ENCODE peak calls at places on chromosomes 3 and 15, in eight cellular contexts. One of them, this sample, is unnamed. For H3K9me3, the result is how much of the 10 kb centered on the place peaks cover.

GRCh38 chr3:46098319-46098761 is 71.1 kb upstream of the XCR1 start:
- DNase-seq in naive thymus-derived CD4-positive, alpha-beta T cell: peak
- DNase-seq in body of pancreas: peak
- DNase-seq in aorta: no peak
- DNase-seq in A549: no peak
- DNase-seq in Peyer's patch: no peak
- DNase-seq in breast epithelium: no peak
- DNase-seq in heart left ventricle: peak
- DNase-seq in this sample: peak

GRCh38 chr3:183460059-183461052 is 31.9 kb upstream of the MCF2L2 start:
- DNase-seq in naive thymus-derived CD4-positive, alpha-beta T cell: no peak
- DNase-seq in body of pancreas: no peak
- DNase-seq in aorta: no peak
- DNase-seq in A549: no peak
- DNase-seq in Peyer's patch: no peak
- DNase-seq in breast epithelium: no peak
- DNase-seq in heart left ventricle: no peak
- DNase-seq in this sample: no peak

GRCh38 chr15:101052681-101053121 is 133.5 kb downstream of the LRRK1 start:
- DNase-seq in naive thymus-derived CD4-positive, alpha-beta T cell: no peak
- DNase-seq in body of pancreas: no peak
- DNase-seq in aorta: no peak
- DNase-seq in A549: no peak
- DNase-seq in Peyer's patch: no peak
- DNase-seq in breast epithelium: no peak
- DNase-seq in heart left ventricle: no peak
- DNase-seq in this sample: no peak

GRCh38 chr3:169658311-169658931 is 5.1 kb downstream of the MECOM start:
- DNase-seq in naive thymus-derived CD4-positive, alpha-beta T cell: no peak
- DNase-seq in body of pancreas: peak
- DNase-seq in aorta: peak
- DNase-seq in A549: no peak
- DNase-seq in Peyer's patch: no peak
- DNase-seq in breast epithelium: no peak
- DNase-seq in heart left ventricle: peak
- DNase-seq in this sample: peak

GRCh38 chr3:58006661-58007060 is 1.6 kb upstream of the FLNB start:
- DNase-seq in naive thymus-derived CD4-positive, alpha-beta T cell: no peak
- DNase-seq in body of pancreas: no peak
- DNase-seq in aorta: no peak
- DNase-seq in A549: no peak
- DNase-seq in Peyer's patch: no peak
- DNase-seq in breast epithelium: no peak
- DNase-seq in heart left ventricle: no peak
- DNase-seq in this sample: no peak

GRCh38 chr3:33144433-33144832 is 30.6 kb downstream of the CRTAP start:
- DNase-seq in naive thymus-derived CD4-positive, alpha-beta T cell: no peak
- DNase-seq in body of pancreas: no peak
- DNase-seq in aorta: no peak
- DNase-seq in A549: peak
- DNase-seq in Peyer's patch: no peak
- DNase-seq in breast epithelium: no peak
- DNase-seq in heart left ventricle: no peak
- DNase-seq in this sample: no peak

GRCh38 chr3:45612918-45613602 is 18.5 kb downstream of the LIMD1 start:
- DNase-seq in naive thymus-derived CD4-positive, alpha-beta T cell: no peak
- DNase-seq in body of pancreas: no peak
- DNase-seq in aorta: no peak
- DNase-seq in A549: no peak
- DNase-seq in Peyer's patch: no peak
- DNase-seq in breast epithelium: no peak
- DNase-seq in heart left ventricle: no peak
- DNase-seq in this sample: no peak

GRCh38 chr15:101022306-101022705 is 103.1 kb downstream of the LRRK1 start:
- DNase-seq in naive thymus-derived CD4-positive, alpha-beta T cell: no peak
- DNase-seq in body of pancreas: no peak
- DNase-seq in aorta: no peak
- DNase-seq in A549: no peak
- DNase-seq in Peyer's patch: no peak
- DNase-seq in breast epithelium: no peak
- DNase-seq in heart left ventricle: peak
- DNase-seq in this sample: no peak

GRCh38 chr3:27659279-27660021 is 62.7 kb downstream of the EOMES start:
- DNase-seq in naive thymus-derived CD4-positive, alpha-beta T cell: peak
- DNase-seq in body of pancreas: peak
- DNase-seq in aorta: peak
- DNase-seq in A549: peak
- DNase-seq in Peyer's patch: peak
- DNase-seq in breast epithelium: peak
- DNase-seq in heart left ventricle: peak
- DNase-seq in this sample: peak

GRCh38 chr15:88708256-88709054 is 69.6 kb downstream of the ISG20 start:
- DNase-seq in naive thymus-derived CD4-positive, alpha-beta T cell: no peak
- DNase-seq in body of pancreas: no peak
- DNase-seq in aorta: peak
- DNase-seq in A549: no peak
- DNase-seq in Peyer's patch: no peak
- DNase-seq in breast epithelium: no peak
- DNase-seq in heart left ventricle: no peak
- DNase-seq in this sample: no peak

GRCh38 chr3:107242579-107242978 is 134.7 kb upstream of the CCDC54 start:
- DNase-seq in naive thymus-derived CD4-positive, alpha-beta T cell: no peak
- DNase-seq in body of pancreas: no peak
- DNase-seq in aorta: no peak
- DNase-seq in A549: no peak
- DNase-seq in Peyer's patch: no peak
- DNase-seq in breast epithelium: no peak
- DNase-seq in heart left ventricle: no peak
- DNase-seq in this sample: no peak

GRCh38 chr3:107239703-107240102 is 137.5 kb upstream of the CCDC54 start:
- DNase-seq in naive thymus-derived CD4-positive, alpha-beta T cell: no peak
- DNase-seq in body of pancreas: no peak
- DNase-seq in aorta: no peak
- DNase-seq in A549: no peak
- DNase-seq in Peyer's patch: no peak
- DNase-seq in breast epithelium: no peak
- DNase-seq in heart left ventricle: no peak
- DNase-seq in this sample: no peak

GRCh38 chr3:107241217-107241616 is 136.0 kb upstream of the CCDC54 start:
- DNase-seq in naive thymus-derived CD4-positive, alpha-beta T cell: no peak
- DNase-seq in body of pancreas: peak
- DNase-seq in aorta: no peak
- DNase-seq in A549: peak
- DNase-seq in Peyer's patch: no peak
- DNase-seq in breast epithelium: peak
- DNase-seq in heart left ventricle: peak
- DNase-seq in this sample: peak

GRCh38 chr3:107238787-107239186 is 138.5 kb upstream of the CCDC54 start:
- DNase-seq in naive thymus-derived CD4-positive, alpha-beta T cell: no peak
- DNase-seq in body of pancreas: no peak
- DNase-seq in aorta: no peak
- DNase-seq in A549: no peak
- DNase-seq in Peyer's patch: no peak
- DNase-seq in breast epithelium: no peak
- DNase-seq in heart left ventricle: no peak
- DNase-seq in this sample: no peak

DNA sequence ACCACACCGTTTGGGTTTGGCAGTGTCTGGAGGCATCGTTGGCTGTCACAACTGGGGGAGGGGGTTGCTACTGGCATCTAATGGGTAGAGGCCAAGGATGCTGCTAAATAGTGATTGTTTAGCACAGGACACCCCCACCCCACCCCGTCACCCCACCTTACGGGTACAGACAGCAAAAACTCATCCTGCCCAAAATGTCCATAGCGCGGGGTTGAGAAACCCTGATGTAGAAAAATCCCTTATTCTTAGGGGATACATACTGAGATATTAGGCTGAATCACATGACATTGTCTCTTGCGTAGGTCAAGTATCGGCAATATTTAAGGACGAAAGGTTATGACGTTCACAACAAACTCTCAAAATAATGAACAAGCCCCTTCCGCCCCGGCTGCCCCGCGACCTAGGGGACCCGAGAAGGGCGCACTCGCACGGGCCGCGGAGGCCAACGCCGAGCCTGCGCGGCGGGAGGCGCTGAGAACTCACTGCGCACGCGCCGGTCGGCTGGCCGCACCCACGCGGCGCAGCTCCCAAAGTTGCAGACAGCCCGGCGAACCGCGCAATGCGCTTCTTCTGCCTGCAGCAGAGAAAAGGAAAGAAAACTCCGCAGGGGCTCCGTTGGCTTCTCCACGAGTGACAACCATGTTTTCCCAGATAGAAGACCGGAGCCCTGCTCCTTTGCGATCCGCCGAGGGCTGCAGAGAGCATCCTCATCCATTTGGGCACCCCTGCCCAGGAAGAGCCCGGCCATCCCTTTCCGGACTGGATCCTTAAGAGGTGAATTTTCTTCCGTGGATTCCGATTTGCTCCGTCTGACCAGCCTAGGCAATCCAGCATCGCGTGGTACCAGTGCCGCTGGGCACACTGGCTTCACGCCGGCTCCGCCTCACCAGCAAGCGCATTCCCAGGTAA is 136.8 kb upstream of the CCDC54 start:
- DNase-seq in naive thymus-derived CD4-positive, alpha-beta T cell: peak
- DNase-seq in body of pancreas: peak
- DNase-seq in aorta: peak
- DNase-seq in A549: peak
- DNase-seq in Peyer's patch: peak
- DNase-seq in breast epithelium: peak
- DNase-seq in heart left ventricle: peak
- DNase-seq in this sample: peak
- H3K27ac ChIP-seq in naive thymus-derived CD4-positive, alpha-beta T cell: peak
- H3K27ac ChIP-seq in body of pancreas: peak
- H3K27ac ChIP-seq in aorta: no peak
- H3K27ac ChIP-seq in A549: peak
- H3K27ac ChIP-seq in Peyer's patch: peak
- H3K27ac ChIP-seq in breast epithelium: peak
- H3K27ac ChIP-seq in heart left ventricle: peak
- H3K27ac ChIP-seq in this sample: peak

GRCh38 chr15:60582370-60583036 is 103.6 kb upstream of the ICE2 start:
- DNase-seq in naive thymus-derived CD4-positive, alpha-beta T cell: no peak
- DNase-seq in body of pancreas: no peak
- DNase-seq in aorta: no peak
- DNase-seq in A549: no peak
- DNase-seq in Peyer's patch: no peak
- DNase-seq in breast epithelium: no peak
- DNase-seq in heart left ventricle: no peak
- DNase-seq in this sample: no peak
- H3K4me3 ChIP-seq in naive thymus-derived CD4-positive, alpha-beta T cell: peak
- H3K4me3 ChIP-seq in body of pancreas: no peak
- H3K4me3 ChIP-seq in aorta: no peak
- H3K4me3 ChIP-seq in A549: no peak
- H3K4me3 ChIP-seq in Peyer's patch: no peak
- H3K4me3 ChIP-seq in breast epithelium: no peak
- H3K4me3 ChIP-seq in heart left ventricle: no peak
- H3K4me3 ChIP-seq in this sample: no peak

GRCh38 chr3:17724948-17725347 is 17.5 kb downstream of the TBC1D5 start:
- DNase-seq in naive thymus-derived CD4-positive, alpha-beta T cell: no peak
- DNase-seq in body of pancreas: no peak
- DNase-seq in aorta: no peak
- DNase-seq in A549: no peak
- DNase-seq in Peyer's patch: no peak
- DNase-seq in breast epithelium: no peak
- DNase-seq in heart left ventricle: no peak
- DNase-seq in this sample: no peak

GRCh38 chr3:17733768-17734167 is 8.7 kb downstream of the TBC1D5 start:
- DNase-seq in naive thymus-derived CD4-positive, alpha-beta T cell: no peak
- DNase-seq in body of pancreas: no peak
- DNase-seq in aorta: no peak
- DNase-seq in A549: no peak
- DNase-seq in Peyer's patch: no peak
- DNase-seq in breast epithelium: no peak
- DNase-seq in heart left ventricle: no peak
- DNase-seq in this sample: no peak

GRCh38 chr3:17733270-17733669 is 9.2 kb downstream of the TBC1D5 start:
- DNase-seq in naive thymus-derived CD4-positive, alpha-beta T cell: no peak
- DNase-seq in body of pancreas: no peak
- DNase-seq in aorta: no peak
- DNase-seq in A549: no peak
- DNase-seq in Peyer's patch: no peak
- DNase-seq in breast epithelium: no peak
- DNase-seq in heart left ventricle: no peak
- DNase-seq in this sample: no peak

GRCh38 chr3:17726313-17726712 is 16.1 kb downstream of the TBC1D5 start:
- DNase-seq in naive thymus-derived CD4-positive, alpha-beta T cell: no peak
- DNase-seq in body of pancreas: no peak
- DNase-seq in aorta: no peak
- DNase-seq in A549: no peak
- DNase-seq in Peyer's patch: no peak
- DNase-seq in breast epithelium: no peak
- DNase-seq in heart left ventricle: no peak
- DNase-seq in this sample: no peak

DNA sequence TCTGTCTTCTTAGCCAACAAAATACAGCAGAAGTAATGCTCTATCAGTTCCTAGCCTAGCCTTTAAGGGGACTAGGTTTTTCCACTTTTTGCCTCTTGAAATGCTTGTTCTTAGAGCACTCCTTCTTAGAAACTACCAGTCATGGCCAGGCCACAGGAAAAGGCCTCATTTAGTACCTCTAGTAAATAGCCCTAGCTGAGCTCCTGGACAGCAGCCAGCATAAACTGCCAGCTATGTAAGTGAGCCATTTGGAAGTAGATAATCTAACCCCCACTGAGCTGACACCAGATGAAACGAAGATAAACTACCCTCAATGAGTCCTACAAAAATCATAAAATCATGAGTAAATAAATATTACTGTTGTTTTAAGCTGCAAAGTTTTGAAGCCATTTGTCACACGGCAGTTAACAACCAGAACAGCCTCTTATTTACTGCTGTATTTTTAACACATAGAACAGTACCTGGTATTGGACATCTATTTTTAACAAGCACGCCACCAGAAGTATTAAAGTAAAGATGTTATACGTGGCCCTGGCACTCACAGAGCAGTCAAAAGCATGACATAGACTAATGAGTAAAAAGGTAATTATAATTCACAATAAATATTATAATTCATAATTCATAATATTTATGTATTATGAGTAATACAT is 12.0 kb downstream of the TBC1D5 start:
- DNase-seq in naive thymus-derived CD4-positive, alpha-beta T cell: no peak
- DNase-seq in body of pancreas: peak
- DNase-seq in aorta: no peak
- DNase-seq in A549: no peak
- DNase-seq in Peyer's patch: no peak
- DNase-seq in breast epithelium: no peak
- DNase-seq in heart left ventricle: peak
- DNase-seq in this sample: peak
- H3K9me3 ChIP-seq in naive thymus-derived CD4-positive, alpha-beta T cell: under half
- H3K9me3 ChIP-seq in body of pancreas: under half
- H3K9me3 ChIP-seq in aorta: under half
- H3K9me3 ChIP-seq in A549: under half
- H3K9me3 ChIP-seq in Peyer's patch: under half
- H3K9me3 ChIP-seq in breast epithelium: under half
- H3K9me3 ChIP-seq in heart left ventricle: under half
- H3K9me3 ChIP-seq in this sample: under half

DNA sequence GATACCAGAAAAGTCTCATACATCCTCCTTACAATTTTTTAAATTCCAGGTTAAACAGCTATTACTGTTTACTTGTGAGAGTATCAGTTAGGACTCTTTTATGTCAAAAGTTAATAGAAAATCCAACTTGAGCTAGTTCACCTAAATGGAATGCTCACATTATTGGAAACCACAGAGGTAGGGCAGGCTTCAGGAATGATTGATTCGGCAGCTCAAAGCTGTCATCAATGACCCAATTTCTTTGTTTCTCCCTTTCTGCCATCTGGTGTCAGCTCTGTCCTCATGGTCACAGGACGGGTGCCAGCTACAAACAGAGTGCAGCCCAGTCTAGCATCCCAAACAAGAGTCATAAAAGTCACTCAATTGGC is 32.2 kb downstream of the CFAP20DC start:
- DNase-seq in naive thymus-derived CD4-positive, alpha-beta T cell: no peak
- DNase-seq in body of pancreas: peak
- DNase-seq in aorta: no peak
- DNase-seq in A549: no peak
- DNase-seq in Peyer's patch: no peak
- DNase-seq in breast epithelium: no peak
- DNase-seq in heart left ventricle: no peak
- DNase-seq in this sample: no peak
- H3K27ac ChIP-seq in naive thymus-derived CD4-positive, alpha-beta T cell: no peak
- H3K27ac ChIP-seq in body of pancreas: peak
- H3K27ac ChIP-seq in aorta: no peak
- H3K27ac ChIP-seq in A549: no peak
- H3K27ac ChIP-seq in Peyer's patch: no peak
- H3K27ac ChIP-seq in breast epithelium: no peak
- H3K27ac ChIP-seq in heart left ventricle: no peak
- H3K27ac ChIP-seq in this sample: no peak

This sample was measured in right cardiac atrium.